ENCODE peak calls at places on chromosomes 12 and 14, in nine cellular contexts. W, F, D, O, M, P, V, I and X are unnamed samples.

GRCh38 chr12:52082988-52083637 is 3.6 kb downstream of the SMIM41 start:
- DNase-seq in P (peak; percentile 61), D (no peak), W (no peak), V (peak; percentile 73), F (peak; percentile 68), I (peak; percentile 57), M (peak; percentile 55), O (peak; percentile 89), X (peak; percentile 61)

GRCh38 chr12:75816892-75817291 is 214.7 kb downstream of the PHLDA1 start:
- DNase-seq in I (peak; percentile 74), O (no peak), V (no peak), P (no peak), M (no peak), W (peak; percentile 58), F (no peak), D (no peak), X (peak; percentile 66)

GRCh38 chr12:4918950-4919660 is 9.4 kb downstream of the KCNA1 start:
- DNase-seq in W (no peak), O (no peak), F (no peak), V (no peak), M (no peak), I (no peak), D (no peak), P (no peak), X (no peak)

GRCh38 chr14:22526744-22527143 is 62.3 kb downstream of the DAD1 start:
- DNase-seq in V (no peak), P (no peak), D (no peak), F (no peak), M (no peak), I (no peak), O (no peak), W (no peak), X (no peak)

GRCh38 chr14:75470238-75470797 is 42.5 kb downstream of the JDP2 start:
- DNase-seq in P (peak; percentile 17), D (no peak), F (peak; percentile 52), O (no peak), I (no peak), M (no peak), W (no peak), V (no peak), X (no peak)

GRCh38 chr12:25352078-25352918 is 101.6 kb upstream of the KRAS start:
- DNase-seq in D (no peak), V (no peak), I (no peak), P (no peak), M (no peak), W (no peak), F (no peak), O (no peak), X (no peak)

GRCh38 chr14:76931629-76932402 is 96.7 kb downstream of the IRF2BPL start:
- DNase-seq in I (no peak), W (no peak), O (no peak), M (no peak), F (no peak), D (no peak), V (no peak), P (no peak), X (no peak)

GRCh38 chr12:66633676-66634075 is 45.2 kb downstream of the GRIP1 start:
- DNase-seq in O (no peak), W (no peak), D (no peak), F (no peak), M (no peak), P (no peak), V (no peak), I (peak; percentile 6), X (no peak)

GRCh38 chr14:105924951-105925591 is 398.7 kb downstream of the TMEM121 start:
- DNase-seq in F (no peak), P (no peak), M (no peak), O (peak; percentile 54), I (no peak), V (no peak), W (no peak), D (no peak), X (no peak)

GRCh38 chr14:31879661-31880348 is 197.3 kb upstream of the ARHGAP5 start:
- DNase-seq in D (no peak), W (no peak), M (no peak), O (no peak), P (no peak), I (no peak), F (no peak), V (no peak), X (no peak)

GRCh38 chr12:12445165-12445881 is 88.4 kb downstream of the BORCS5 start:
- DNase-seq in V (no peak), F (no peak), W (no peak), D (no peak), O (no peak), I (no peak), M (no peak), P (no peak), X (no peak)

GRCh38 chr14:67483599-67484270 is 4.8 kb downstream of the TMEM229B start:
- DNase-seq in W (no peak), M (no peak), F (no peak), O (no peak), V (no peak), P (no peak), I (no peak), D (no peak), X (no peak)

GRCh38 chr12:2853626-2854025 is 3.2 kb downstream of the TEX52 start:
- DNase-seq in I (peak; percentile 77), P (peak; percentile 80), F (peak; percentile 76), M (peak; percentile 88), O (peak; percentile 87), V (peak; percentile 91), D (peak; percentile 59), W (peak; percentile 28), X (peak; percentile 58)

GRCh38 chr12:41589878-41590277 is 401.8 kb downstream of the PDZRN4 start:
- DNase-seq in D (no peak), M (no peak), F (no peak), W (no peak), V (no peak), P (no peak), O (no peak), I (no peak), X (no peak)

DNA sequence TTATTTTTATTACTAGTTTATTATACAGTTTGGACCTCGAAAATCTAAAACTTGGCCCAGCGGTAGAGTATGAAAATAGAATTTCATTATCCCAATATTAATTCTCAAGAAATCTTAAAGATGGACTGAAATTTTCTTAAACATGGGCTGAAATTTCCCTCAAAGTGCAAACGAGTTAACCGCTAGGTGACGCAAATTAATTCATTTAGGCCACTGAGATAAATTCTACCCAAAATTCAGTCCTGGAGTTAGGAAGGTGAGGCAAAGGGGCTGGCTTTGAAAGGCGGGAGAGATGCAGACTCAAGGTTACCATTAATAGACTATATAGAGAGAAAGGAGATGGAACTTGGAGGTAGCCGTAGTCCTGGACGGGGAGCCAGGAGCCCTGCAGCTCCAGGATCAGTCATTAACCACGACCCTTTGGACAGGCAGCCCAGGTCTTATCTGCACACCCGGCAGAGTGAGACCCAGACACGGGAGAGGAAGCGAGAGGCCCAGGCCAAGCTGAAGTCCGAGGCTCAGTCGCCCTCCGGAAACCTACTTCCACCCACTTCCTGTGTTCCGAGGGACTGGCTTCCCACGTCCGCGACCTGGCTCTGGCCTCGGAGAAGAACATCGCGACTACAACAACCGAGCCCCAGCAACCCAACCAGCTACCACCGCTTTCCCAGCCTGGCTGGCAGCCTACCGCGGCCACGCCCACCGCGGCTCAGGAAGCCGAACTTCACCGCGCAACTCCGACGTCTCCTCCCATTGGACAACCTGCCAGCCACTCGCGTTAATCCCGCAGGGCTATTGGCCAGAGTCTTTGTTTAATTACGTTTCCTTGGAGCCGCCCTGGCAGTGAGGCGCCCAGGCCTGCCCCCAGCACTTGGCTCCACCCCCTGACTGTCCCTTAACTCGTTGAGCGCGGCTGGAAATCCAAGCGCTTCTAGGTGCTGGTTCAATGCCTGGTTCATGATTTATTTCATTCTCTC is at the start of gene EFCAB11:
- DNase-seq in F (peak; percentile 97), I (peak; percentile 97), W (peak; percentile 97), D (peak; percentile 98), V (peak; percentile 97), M (peak; percentile 98), P (peak; percentile 98), O (peak; percentile 98), X (peak; percentile 99)
- TF ChIP-seq POLR2A in F (peak; percentile 41), I (peak; percentile 56), W (peak; percentile 59), D (no peak), V (no peak), M (no peak), P (no peak), O (no peak), X (peak; percentile 94)

GRCh38 chr14:36820901-36821300 is 159.2 kb downstream of the PAX9 start:
- DNase-seq in I (no peak), D (no peak), V (no peak), P (no peak), M (no peak), W (no peak), O (no peak), F (no peak), X (peak; percentile 6)
- TF ChIP-seq POLR2A in I (no peak), D (no peak), V (no peak), P (no peak), M (no peak), W (no peak), O (no peak), F (no peak), X (no peak)

DNA sequence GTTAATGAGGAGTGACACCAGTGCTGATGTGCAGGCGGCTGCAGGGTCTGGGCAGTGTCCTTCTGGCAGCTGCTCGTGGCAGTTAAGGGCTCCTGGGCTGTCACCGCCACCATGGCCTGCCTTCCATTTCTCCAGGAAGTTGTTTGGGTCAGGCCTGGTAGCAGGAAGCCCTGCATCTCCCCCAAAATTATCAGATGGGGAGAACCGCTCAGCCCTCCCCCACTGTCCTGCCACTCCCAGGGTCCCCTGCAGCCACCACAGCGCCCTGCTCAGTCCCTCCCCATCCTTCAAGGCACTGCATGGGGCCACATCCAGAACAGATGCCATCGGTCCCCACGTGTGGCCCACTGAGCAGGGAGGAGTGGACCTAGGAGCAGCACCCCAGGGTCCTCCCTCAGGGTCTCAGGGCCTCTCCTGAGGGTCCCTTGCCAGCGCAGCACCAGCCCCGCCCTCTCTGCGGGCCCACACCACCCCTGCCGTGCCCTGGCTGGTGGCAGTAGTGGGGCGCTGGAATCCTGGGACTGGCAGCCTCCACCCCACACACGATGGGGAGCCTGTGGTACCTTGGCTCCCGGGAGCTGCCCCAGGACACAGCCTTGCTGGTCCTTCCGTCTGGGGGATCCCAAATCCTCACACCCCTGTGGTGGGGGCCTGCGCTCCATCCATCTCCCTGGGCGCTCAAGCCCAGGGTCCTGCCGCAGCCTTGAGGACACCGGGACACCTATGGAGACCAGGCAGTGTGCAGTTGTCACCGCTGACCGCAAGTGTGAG is 10.3 kb upstream of the AMN start:
- DNase-seq in P (no peak), W (no peak), F (no peak), V (no peak), O (peak; percentile 69), M (no peak), D (no peak), I (no peak), X (no peak)
- TF ChIP-seq POLR2A in P (no peak), W (no peak), F (no peak), V (no peak), O (no peak), M (no peak), D (no peak), I (no peak), X (no peak)

GRCh38 chr12:121209629-121210572 is at the start of gene P2RX4:
- DNase-seq in V (peak; percentile 88), M (peak; percentile 89), F (peak; percentile 94), P (peak; percentile 88), I (peak; percentile 88), D (peak; percentile 74), W (peak; percentile 52), O (peak; percentile 98), X (peak; percentile 89)
- TF ChIP-seq POLR2A in V (peak; percentile 89), M (peak; percentile 46), F (peak; percentile 96), P (no peak), I (peak; percentile 99), D (peak; percentile 39), W (peak; percentile 70), O (peak; percentile 16), X (peak; percentile 86)